ENCODE peak calls at places on chromosome 7, in seven cellular contexts. A is cardiac muscle cell, R is HL-60, P is lower lobe of right lung, X is fibroblast of pulmonary artery, G is progenitor cell of endocrine pancreas, Z is AG09309. E is an unnamed sample.

GRCh38 chr7:127941471-127941870 is 89.8 kb downstream of the LRRC4 start:
- DNase-seq in A (no peak), R (no peak), P (no peak), X (no peak), G (no peak), Z (no peak), E (no peak)

GRCh38 chr7:36207451-36208291 is 54.6 kb downstream of the EEPD1 start:
- DNase-seq in A (peak; percentile 54), R (no peak), P (peak; percentile 50), X (peak; percentile 63), G (no peak), Z (peak; percentile 32), E (no peak)

GRCh38 chr7:1052031-1052818 is 7.9 kb downstream of the GPR146 start:
- DNase-seq in A (no peak), R (no peak), P (peak; percentile 43), X (no peak), G (no peak), Z (no peak), E (no peak)

GRCh38 chr7:93921607-93922446 is at the start of gene GNG11:
- DNase-seq in A (peak; percentile 87), R (no peak), P (peak; percentile 74), X (peak; percentile 90), G (peak; percentile 18), Z (peak; percentile 18), E (peak; percentile 72)

GRCh38 chr7:70923086-70923845 is 208.7 kb upstream of the GALNT17 start:
- DNase-seq in A (no peak), R (no peak), P (no peak), X (no peak), G (no peak), Z (no peak), E (no peak)

GRCh38 chr7:28739826-28740225 is 218.3 kb downstream of the TRIL start:
- DNase-seq in A (no peak), R (no peak), P (no peak), X (no peak), G (no peak), Z (no peak), E (no peak)

GRCh38 chr7:73971315-73971700 is 56.7 kb upstream of the ELN start:
- DNase-seq in A (no peak), R (no peak), P (no peak), X (no peak), G (no peak), Z (no peak), E (no peak)

GRCh38 chr7:123791001-123791400 is 42.2 kb upstream of the WASL start:
- DNase-seq in A (no peak), R (no peak), P (no peak), X (no peak), G (no peak), Z (no peak), E (no peak)

GRCh38 chr7:14420768-14421167 is 431.3 kb upstream of the ETV1 start:
- DNase-seq in A (no peak), R (no peak), P (no peak), X (no peak), G (no peak), Z (no peak), E (no peak)

GRCh38 chr7:6179620-6180343 is 92.6 kb downstream of the CYTH3 start:
- DNase-seq in A (no peak), R (no peak), P (no peak), X (no peak), G (no peak), Z (no peak), E (no peak)

GRCh38 chr7:108441392-108441955 is 14.8 kb downstream of the NRCAM start:
- DNase-seq in A (no peak), R (no peak), P (no peak), X (no peak), G (no peak), Z (no peak), E (no peak)

GRCh38 chr7:155299539-155300202 is 2.0 kb downstream of the INSIG1 start:
- DNase-seq in A (no peak), R (no peak), P (no peak), X (peak; percentile 35), G (no peak), Z (no peak), E (no peak)

GRCh38 chr7:45451636-45452035 is 122.5 kb upstream of the ADCY1 start:
- DNase-seq in A (no peak), R (no peak), P (no peak), X (no peak), G (no peak), Z (no peak), E (no peak)

GRCh38 chr7:65915921-65916657 is 43.2 kb downstream of the VKORC1L1 start:
- DNase-seq in A (no peak), R (no peak), P (no peak), X (no peak), G (no peak), Z (no peak), E (no peak)

GRCh38 chr7:92071032-92071431 is 63.2 kb downstream of the CYP51A1 start:
- DNase-seq in A (no peak), R (no peak), P (no peak), X (no peak), G (no peak), Z (no peak), E (no peak)

GRCh38 chr7:2122651-2123050 is 110.1 kb downstream of the MAD1L1 start:
- DNase-seq in A (no peak), R (no peak), P (no peak), X (no peak), G (no peak), Z (no peak), E (no peak)

GRCh38 chr7:102321351-102322201 is 34.7 kb downstream of the SPDYE6 start:
- DNase-seq in A (peak; percentile 41), R (no peak), P (no peak), X (peak; percentile 12), G (no peak), Z (no peak), E (no peak)

GRCh38 chr7:85554294-85554877 is 367.5 kb upstream of the SEMA3D start:
- DNase-seq in A (peak; percentile 85), R (peak; percentile 25), P (no peak), X (peak; percentile 85), G (no peak), Z (peak; percentile 66), E (no peak)

GRCh38 chr7:1856161-1856965 is 186.3 kb downstream of the ELFN1 start:
- DNase-seq in A (no peak), R (no peak), P (peak; percentile 43), X (no peak), G (no peak), Z (no peak), E (no peak)

GRCh38 chr7:135210818-135211178 is 528 bp downstream of the WDR91 start:
- DNase-seq in A (peak; percentile 33), R (peak; percentile 0), P (no peak), X (peak; percentile 26), G (no peak), Z (no peak), E (no peak)

GRCh38 chr7:135213831-135214230 is 2.5 kb upstream of the WDR91 start:
- DNase-seq in A (no peak), R (no peak), P (no peak), X (no peak), G (no peak), Z (no peak), E (no peak)

GRCh38 chr7:135208417-135208793 is 2.9 kb downstream of the WDR91 start:
- DNase-seq in A (no peak), R (no peak), P (no peak), X (no peak), G (no peak), Z (no peak), E (no peak)

GRCh38 chr7:135209225-135209834 is 2.0 kb downstream of the WDR91 start:
- DNase-seq in A (no peak), R (no peak), P (no peak), X (no peak), G (no peak), Z (no peak), E (no peak)

DNA sequence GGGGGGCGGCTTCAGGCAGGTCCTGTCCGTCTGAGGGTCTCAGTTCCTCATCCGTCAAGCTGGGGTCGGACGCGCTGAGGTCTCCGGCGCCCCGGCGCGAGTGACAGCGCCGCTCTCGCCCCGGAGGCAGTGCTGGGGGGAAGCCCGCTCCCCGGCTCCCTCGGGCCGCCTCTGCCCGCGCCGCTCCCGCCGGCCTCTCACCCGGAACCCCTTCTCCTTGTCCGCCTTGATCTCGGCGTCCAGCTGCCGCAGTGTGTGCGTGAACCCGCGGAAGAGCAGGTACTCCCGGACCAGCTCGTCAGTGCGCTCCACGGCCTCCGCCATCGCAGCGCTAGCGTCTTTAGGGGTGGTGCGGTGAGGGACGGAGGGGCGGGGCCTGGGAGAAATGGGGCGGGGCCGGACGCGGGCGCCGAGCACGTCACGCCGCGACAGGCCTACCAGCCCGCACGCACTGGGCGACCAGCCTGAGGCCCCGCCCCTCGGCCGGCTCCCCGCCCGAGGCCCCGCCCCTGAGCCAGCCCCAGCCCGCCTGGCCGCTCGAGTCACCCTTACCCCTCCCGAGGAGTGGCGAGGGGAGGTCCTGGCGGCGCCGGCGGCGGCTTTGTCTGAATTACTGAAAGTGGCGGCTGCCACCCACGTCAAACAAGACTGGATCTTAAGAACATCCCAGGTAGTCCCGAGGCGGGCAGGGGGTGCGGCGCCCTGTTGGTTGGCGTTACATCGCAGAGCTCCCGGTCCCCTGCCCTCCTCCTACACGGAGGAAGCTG is at the start of gene WDR91:
- DNase-seq in A (peak; percentile 96), R (peak; percentile 74), P (peak; percentile 96), X (peak; percentile 91), G (peak; percentile 98), Z (peak; percentile 31), E (peak; percentile 95)
- TF ChIP-seq CTCF in A (no peak), R (no peak), P (no peak), X (no peak), G (no peak), Z (no peak), E (no peak)

DNA sequence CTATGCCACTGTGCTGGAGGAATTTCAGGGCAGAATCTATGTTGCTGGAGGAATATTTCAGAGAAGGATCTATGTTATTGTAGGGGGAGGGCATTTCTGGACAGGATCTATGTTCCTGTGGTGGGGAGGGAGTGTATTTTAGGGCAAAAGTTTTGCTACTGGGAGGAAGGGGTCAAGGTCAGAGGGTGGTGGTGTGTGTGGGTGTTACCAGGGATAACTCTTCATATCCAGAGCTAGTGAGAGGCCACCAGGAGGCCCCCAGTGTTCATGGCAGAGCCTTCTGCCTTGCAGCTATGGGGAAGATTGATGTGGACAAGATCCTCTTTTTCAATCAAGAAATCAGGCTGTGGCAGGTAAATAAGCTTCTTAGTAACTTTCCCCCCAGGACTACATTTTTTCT is 2.0 kb upstream of the STRA8 start:
- DNase-seq in A (no peak), R (no peak), P (no peak), X (no peak), G (no peak), Z (no peak), E (no peak)
- TF ChIP-seq CTCF in A (no peak), R (no peak), P (no peak), X (no peak), G (no peak), Z (no peak), E (no peak)

DNA sequence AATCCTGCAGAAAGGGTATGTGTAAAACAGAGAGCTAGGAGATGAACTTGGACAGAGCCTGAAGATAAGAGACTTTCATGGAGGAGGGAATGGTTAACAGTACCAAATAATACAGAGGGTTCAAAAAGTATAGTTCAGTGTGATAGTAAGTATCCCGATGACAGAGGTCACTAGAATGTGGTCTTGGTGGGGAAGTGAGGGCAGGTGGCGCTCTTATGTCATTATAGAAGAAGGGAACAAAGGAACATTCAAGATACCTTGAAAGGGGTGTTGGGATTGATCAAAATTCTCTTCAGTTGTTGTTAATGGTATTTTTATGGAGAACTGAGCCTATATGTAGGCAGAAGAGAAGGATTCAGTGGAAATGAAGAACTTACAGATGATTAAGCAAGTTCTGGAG is 312.5 kb downstream of the SUGCT start:
- DNase-seq in A (no peak), R (no peak), P (no peak), X (no peak), G (no peak), Z (no peak), E (no peak)
- TF ChIP-seq CTCF in A (no peak), R (no peak), P (no peak), X (no peak), G (no peak), Z (no peak), E (no peak)

GRCh38 chr7:98027342-98028033 is 37.5 kb upstream of the OCM2 start:
- DNase-seq in A (no peak), R (no peak), P (no peak), X (no peak), G (no peak), Z (no peak), E (no peak)
- TF ChIP-seq CTCF in A (no peak), R (no peak), P (no peak), X (no peak), G (no peak), Z (no peak), E (no peak)

E was measured in type B pancreatic cell.